ENCODE peak calls at places on chromosomes 4 and X, in four cellular contexts. Z is endodermal cell, J is K562, M is OCI-LY7. E is an unnamed sample. For H3K4me1, the result is how much of the 10 kb centered on the place peaks cover.

GRCh38 chrX:96615448-96615847 is 69.2 kb upstream of the DIAPH2 start:
- DNase-seq in Z (no peak), J (no peak), M (no peak), E (peak)

GRCh38 chr4:153792007-153792892 is 3.4 kb upstream of the SFRP2 start:
- DNase-seq in Z (peak), J (peak), M (no peak), E (peak)

GRCh38 chr4:84529169-84529751 is 30.2 kb upstream of the NKX6-1 start:
- DNase-seq in Z (no peak), J (peak), M (peak), E (peak)

GRCh38 chr4:17111436-17111835 is 213.0 kb upstream of the LDB2 start:
- DNase-seq in Z (no peak), J (no peak), M (no peak), E (no peak)

GRCh38 chrX:19342331-19342906 is 1.3 kb upstream of the PDHA1 start:
- DNase-seq in Z (no peak), J (no peak), M (peak), E (peak)

GRCh38 chr4:144547678-144548298 is 98.2 kb upstream of the HHIP start:
- DNase-seq in Z (no peak), J (no peak), M (no peak), E (no peak)

GRCh38 chrX:150036181-150036580 is 97.9 kb upstream of the EOLA2 start:
- DNase-seq in Z (no peak), J (no peak), M (no peak), E (no peak)

GRCh38 chrX:102042706-102043325 is 82.7 kb upstream of the TCEAL2 start:
- DNase-seq in Z (no peak), J (no peak), M (no peak), E (no peak)

GRCh38 chrX:65601530-65602281 is 65.7 kb upstream of the MSN start:
- DNase-seq in Z (no peak), J (no peak), M (peak), E (peak)

GRCh38 chr4:151117371-151117962 is 18.0 kb downstream of the RPS3A start:
- DNase-seq in Z (peak), J (peak), M (peak), E (peak)

GRCh38 chr4:131258361-131258760 is 1890.7 kb upstream of the PCDH10 start:
- DNase-seq in Z (no peak), J (no peak), M (no peak), E (no peak)

GRCh38 chrX:12975999-12976558 is 1.2 kb downstream of the TMSB4X start:
- DNase-seq in Z (peak), J (peak), M (peak), E (peak)

GRCh38 chr4:32775049-32775448 is 2054.9 kb downstream of the PCDH7 start:
- DNase-seq in Z (peak), J (no peak), M (peak), E (peak)

GRCh38 chrX:11266329-11266830 is 26.8 kb upstream of the AMELX start:
- DNase-seq in Z (no peak), J (no peak), M (no peak), E (no peak)

GRCh38 chrX:23668335-23668734 is 1.0 kb downstream of the PRDX4 start:
- DNase-seq in Z (peak), J (no peak), M (no peak), E (no peak)

GRCh38 chr4:175531405-175532091 is 280.5 kb downstream of the GPM6A start:
- DNase-seq in Z (no peak), J (no peak), M (no peak), E (no peak)

GRCh38 chr4:21888195-21888976 is 60.2 kb downstream of the KCNIP4 start:
- DNase-seq in Z (no peak), J (no peak), M (no peak), E (peak)

GRCh38 chrX:19070555-19070994 is 51.7 kb downstream of the ADGRG2 start:
- DNase-seq in Z (no peak), J (no peak), M (no peak), E (no peak)

GRCh38 chr4:64781737-64782326 is 372.6 kb upstream of the TECRL start:
- DNase-seq in Z (no peak), J (peak), M (peak), E (peak)

GRCh38 chrX:53547668-53548067 is 113.5 kb upstream of the HSD17B10 start:
- DNase-seq in Z (no peak), J (no peak), M (no peak), E (no peak)

GRCh38 chr4:31539279-31540074 is 819.3 kb downstream of the PCDH7 start:
- DNase-seq in Z (no peak), J (no peak), M (no peak), E (no peak)

GRCh38 chr4:128068927-128069326 is 7.8 kb downstream of the LARP1B start:
- DNase-seq in Z (peak), J (peak), M (peak), E (peak)

DNA sequence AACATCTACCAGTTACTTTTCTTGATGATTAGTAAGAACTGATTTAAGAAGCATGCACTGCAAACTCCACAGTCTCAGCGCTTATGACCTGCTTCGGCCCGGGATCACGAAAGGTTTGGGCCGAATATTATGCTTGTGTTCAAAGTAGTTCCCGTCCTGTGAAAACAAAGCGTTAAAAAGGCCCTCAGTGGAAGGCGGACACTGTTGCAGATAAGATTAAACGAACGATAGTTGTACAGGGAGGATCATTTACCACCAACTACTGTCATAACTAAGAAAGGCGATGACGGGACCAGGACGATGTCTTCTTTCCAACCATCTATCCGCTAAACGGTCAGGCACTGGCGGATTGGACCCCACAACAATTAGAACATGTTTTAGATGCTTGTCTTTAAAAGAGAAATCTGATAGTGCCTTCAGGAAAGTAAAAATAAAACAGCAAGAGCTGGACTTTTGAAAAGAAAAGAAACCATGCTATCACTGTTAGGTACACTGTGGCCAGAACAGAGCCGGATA is 21.1 kb downstream of the PDLIM3 start:
- DNase-seq in Z (no peak), J (no peak), M (no peak), E (no peak)
- H3K4me1 ChIP-seq in Z (under half), J (under half), M (under half), E (under half)

GRCh38 chr4:139142980-139143379 is 34.0 kb downstream of the ELF2 start:
- DNase-seq in Z (no peak), J (no peak), M (peak), E (no peak)
- H3K4me1 ChIP-seq in Z (under half), J (under half), M (under half), E (under half)

DNA sequence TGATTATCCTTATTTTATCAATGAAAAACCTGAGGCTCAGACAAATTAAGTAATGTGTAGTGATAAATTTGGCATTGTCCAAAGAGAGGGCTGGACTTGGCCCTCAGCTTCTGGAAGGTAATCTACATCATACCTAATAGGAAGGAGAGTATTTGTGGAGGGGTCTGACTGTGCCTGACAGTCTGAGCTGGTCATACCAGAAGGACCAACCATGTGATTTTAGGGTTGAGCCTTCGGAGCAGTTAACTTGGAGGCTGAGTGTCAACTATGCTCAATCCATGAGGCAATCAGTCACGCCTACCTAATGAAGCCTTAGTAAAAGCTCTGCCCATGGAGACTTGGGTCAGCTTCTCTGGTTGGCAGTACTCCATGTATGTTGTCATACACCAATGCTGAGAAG is 136.4 kb downstream of the CPE start:
- DNase-seq in Z (no peak), J (no peak), M (no peak), E (no peak)
- H3K4me1 ChIP-seq in Z (under half), J (under half), M (under half), E (under half)

GRCh38 chr4:142706381-142706780 is 139.7 kb downstream of the INPP4B start:
- DNase-seq in Z (no peak), J (no peak), M (no peak), E (no peak)
- H3K4me1 ChIP-seq in Z (under half), J (under half), M (under half), E (under half)

GRCh38 chr4:38111024-38111423 is 150.8 kb downstream of the PTTG2 start:
- DNase-seq in Z (no peak), J (no peak), M (no peak), E (no peak)
- H3K4me1 ChIP-seq in Z (under half), J (under half), M (under half), E (under half)

GRCh38 chrX:79268788-79269187 is 98.3 kb downstream of the ITM2A start:
- DNase-seq in Z (no peak), J (no peak), M (no peak), E (no peak)

GRCh38 chrX:79266702-79267101 is 100.4 kb downstream of the ITM2A start:
- DNase-seq in Z (no peak), J (no peak), M (no peak), E (no peak)

GRCh38 chrX:79259073-79259689 is 108.0 kb downstream of the ITM2A start:
- DNase-seq in Z (no peak), J (no peak), M (peak), E (no peak)

GRCh38 chrX:79263550-79263949 is 103.6 kb downstream of the ITM2A start:
- DNase-seq in Z (no peak), J (no peak), M (no peak), E (no peak)
- H3K4me1 ChIP-seq in Z (under half), J (under half), M (under half), E (under half)

GRCh38 chrX:134244043-134244442 is 7.1 kb downstream of the CCDC160 start:
- DNase-seq in Z (no peak), J (no peak), M (no peak), E (peak)

GRCh38 chrX:134239016-134239415 is 2.0 kb downstream of the CCDC160 start:
- DNase-seq in Z (no peak), J (no peak), M (no peak), E (no peak)

GRCh38 chrX:134240209-134240608 is 3.2 kb downstream of the CCDC160 start:
- DNase-seq in Z (no peak), J (no peak), M (no peak), E (no peak)

GRCh38 chrX:134246282-134246681 is 9.3 kb downstream of the CCDC160 start:
- DNase-seq in Z (peak), J (no peak), M (peak), E (peak)

DNA sequence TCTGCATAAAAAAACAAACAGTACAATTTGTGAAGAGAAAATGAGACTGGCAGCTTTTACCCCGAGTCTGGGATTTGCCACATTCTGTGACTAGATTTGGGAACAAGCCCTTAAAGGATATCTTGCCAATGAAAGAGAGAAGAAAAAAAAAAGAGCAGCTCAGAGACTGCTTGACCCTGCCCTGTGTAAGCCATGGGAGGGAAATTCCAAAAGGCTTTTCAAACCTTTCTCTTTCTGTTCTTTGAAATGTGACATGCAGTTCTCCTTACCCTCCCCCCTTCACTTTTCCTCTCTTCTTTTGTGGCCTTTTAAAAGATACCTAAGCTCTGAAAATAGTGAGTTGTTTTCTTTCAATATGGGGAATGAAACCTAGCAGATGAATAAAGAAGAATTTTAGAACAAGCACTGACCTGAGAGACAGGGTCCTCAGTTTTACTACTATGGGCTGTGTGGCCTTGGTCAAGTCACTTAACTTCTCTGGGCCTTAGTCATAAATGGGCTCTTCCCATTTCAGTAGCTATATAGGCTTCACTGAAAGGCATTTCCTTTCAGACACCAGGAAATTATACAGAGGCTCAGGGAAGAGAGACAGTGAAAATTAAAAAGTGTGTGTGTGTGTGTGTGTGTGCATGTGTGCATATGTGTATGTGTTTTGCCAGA is 5.1 kb downstream of the CCDC160 start:
- DNase-seq in Z (no peak), J (no peak), M (no peak), E (no peak)
- H3K4me1 ChIP-seq in Z (under half), J (under half), M (under half), E (under half)

GRCh38 chr4:38668203-38668602 is 4.2 kb downstream of the KLF3 start:
- DNase-seq in Z (no peak), J (no peak), M (no peak), E (no peak)
- H3K4me1 ChIP-seq in Z (under half), J (under half), M (under half), E (half or more)

GRCh38 chr4:39820186-39820585 is 122.2 kb downstream of the UBE2K start:
- DNase-seq in Z (peak), J (no peak), M (no peak), E (no peak)
- H3K4me1 ChIP-seq in Z (under half), J (under half), M (under half), E (under half)

DNA sequence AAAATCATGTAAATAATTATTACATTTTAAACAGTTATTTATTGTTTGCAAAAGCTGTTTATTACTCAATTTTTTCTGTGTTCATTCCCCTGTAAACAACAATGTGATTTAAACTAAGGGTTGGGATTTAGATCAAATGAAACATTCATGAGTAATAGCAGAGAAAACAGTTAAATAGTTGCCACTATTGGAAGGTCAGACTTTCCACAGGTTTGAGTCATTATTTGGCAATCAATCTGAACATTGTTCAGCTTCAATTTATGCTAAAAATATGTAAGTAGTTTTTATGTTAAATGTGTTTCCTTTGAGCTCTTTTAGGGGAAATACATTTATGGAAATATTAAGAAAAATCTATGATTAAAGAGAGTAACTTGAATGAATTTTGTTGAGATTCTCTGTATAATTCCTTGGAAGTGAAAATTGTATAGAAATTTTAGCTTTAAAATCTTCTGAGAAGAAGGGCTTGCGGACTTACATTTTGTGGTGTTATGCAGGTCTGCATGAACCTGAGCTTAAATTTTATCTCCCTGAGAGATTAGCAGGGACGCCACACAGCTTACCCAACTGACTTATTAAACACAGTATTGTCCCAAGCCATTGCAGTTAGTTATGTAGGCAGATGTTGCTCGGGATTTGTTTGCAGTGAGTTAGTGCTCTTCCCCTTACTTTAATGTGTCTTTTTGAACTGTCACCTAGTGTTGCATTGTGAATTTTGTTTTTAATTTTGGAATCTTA is 145.0 kb downstream of the STIM2 start:
- DNase-seq in Z (no peak), J (no peak), M (no peak), E (no peak)
- H3K4me1 ChIP-seq in Z (under half), J (under half), M (half or more), E (under half)

E was measured in cardiac muscle cell.